ENCODE peak calls at places on chromosome 16, in seven cellular contexts. H, B, Y, G, R, Z and S are unnamed samples.

GRCh38 chr16:19410435-19411153 is 7.1 kb upstream of the TMC5 start:
- DNase-seq in H (peak), B (peak), Y (no peak), G (no peak), R (no peak), Z (no peak), S (no peak)

GRCh38 chr16:10093564-10093963 is 88.7 kb downstream of the GRIN2A start:
- DNase-seq in H (no peak), B (no peak), Y (no peak), G (no peak), R (no peak), Z (no peak), S (no peak)

GRCh38 chr16:14069818-14070217 is 1.3 kb upstream of the MRTFB start:
- DNase-seq in H (no peak), B (no peak), Y (no peak), G (no peak), R (no peak), Z (no peak), S (no peak)

GRCh38 chr16:3068486-3068885 is 3.0 kb downstream of the IL32 start:
- DNase-seq in H (no peak), B (no peak), Y (no peak), G (no peak), R (no peak), Z (no peak), S (no peak)

GRCh38 chr16:66930189-66930588 is 4.0 kb downstream of the CIAO2B start:
- DNase-seq in H (no peak), B (peak), Y (peak), G (no peak), R (peak), Z (peak), S (no peak)

GRCh38 chr16:86987746-86988670 is 329.2 kb downstream of the C16orf95 start:
- DNase-seq in H (no peak), B (no peak), Y (no peak), G (no peak), R (no peak), Z (no peak), S (no peak)

GRCh38 chr16:88785106-88785924 is at the start of gene PIEZO1:
- DNase-seq in H (peak), B (peak), Y (peak), G (no peak), R (no peak), Z (no peak), S (no peak)

GRCh38 chr16:50393461-50394214 is 24.9 kb upstream of the BRD7 start:
- DNase-seq in H (no peak), B (no peak), Y (no peak), G (no peak), R (no peak), Z (no peak), S (no peak)

GRCh38 chr16:88825146-88825545 is 13.4 kb upstream of the APRT start:
- DNase-seq in H (no peak), B (no peak), Y (no peak), G (no peak), R (no peak), Z (no peak), S (no peak)

GRCh38 chr16:49636608-49637007 is 219.3 kb downstream of the ZNF423 start:
- DNase-seq in H (no peak), B (no peak), Y (no peak), G (no peak), R (no peak), Z (no peak), S (no peak)

GRCh38 chr16:61195006-61195405 is 841.2 kb downstream of the CDH8 start:
- DNase-seq in H (no peak), B (no peak), Y (no peak), G (no peak), R (no peak), Z (no peak), S (no peak)

GRCh38 chr16:88764913-88765349 is 20.1 kb downstream of the PIEZO1 start:
- DNase-seq in H (peak), B (no peak), Y (no peak), G (no peak), R (no peak), Z (no peak), S (no peak)

GRCh38 chr16:71537643-71538042 is 11.4 kb downstream of the CHST4 start:
- DNase-seq in H (no peak), B (peak), Y (no peak), G (peak), R (peak), Z (no peak), S (peak)

GRCh38 chr16:15899538-15900100 is 11.2 kb upstream of the CEP20 start:
- DNase-seq in H (peak), B (peak), Y (no peak), G (peak), R (peak), Z (peak), S (peak)

GRCh38 chr16:87461466-87461975 is 31.3 kb downstream of the ZCCHC14 start:
- DNase-seq in H (peak), B (peak), Y (peak), G (peak), R (peak), Z (peak), S (no peak)

GRCh38 chr16:67240506-67240905 is 6.8 kb downstream of the FHOD1 start:
- DNase-seq in H (peak), B (no peak), Y (no peak), G (no peak), R (peak), Z (no peak), S (no peak)

GRCh38 chr16:64196444-64196843 is 925.4 kb downstream of the CDH11 start:
- DNase-seq in H (no peak), B (no peak), Y (no peak), G (peak), R (peak), Z (no peak), S (peak)

GRCh38 chr16:67199011-67199807 is at the start of gene ELMO3:
- DNase-seq in H (peak), B (peak), Y (no peak), G (no peak), R (no peak), Z (no peak), S (no peak)

GRCh38 chr16:86042996-86043725 is 144.2 kb downstream of the IRF8 start:
- DNase-seq in H (peak), B (no peak), Y (no peak), G (no peak), R (no peak), Z (no peak), S (no peak)

GRCh38 chr16:27370318-27370717 is 31.7 kb upstream of the IL21R start:
- DNase-seq in H (no peak), B (no peak), Y (no peak), G (no peak), R (no peak), Z (no peak), S (no peak)

GRCh38 chr16:89827383-89828198 is 684 bp upstream of the SPIRE2 start:
- DNase-seq in H (no peak), B (peak), Y (peak), G (peak), R (peak), Z (no peak), S (no peak)

GRCh38 chr16:12547608-12547922 is 256.1 kb downstream of the CPPED1 start:
- DNase-seq in H (no peak), B (no peak), Y (no peak), G (no peak), R (no peak), Z (no peak), S (no peak)
- H3K4me3 ChIP-seq in H (no peak), B (no peak), Y (no peak), G (no peak), R (no peak), Z (no peak), S (no peak)

GRCh38 chr16:72819345-72819744 is 228.6 kb downstream of the ZFHX3 start:
- DNase-seq in H (no peak), B (no peak), Y (no peak), G (peak), R (peak), Z (peak), S (no peak)

GRCh38 chr16:72814226-72814625 is 233.7 kb downstream of the ZFHX3 start:
- DNase-seq in H (no peak), B (no peak), Y (no peak), G (no peak), R (no peak), Z (peak), S (no peak)

GRCh38 chr16:72821551-72821950 is 226.4 kb downstream of the ZFHX3 start:
- DNase-seq in H (no peak), B (no peak), Y (no peak), G (no peak), R (no peak), Z (no peak), S (no peak)

GRCh38 chr16:72815348-72816318 is 232.3 kb downstream of the ZFHX3 start:
- DNase-seq in H (no peak), B (no peak), Y (no peak), G (no peak), R (no peak), Z (no peak), S (no peak)

DNA sequence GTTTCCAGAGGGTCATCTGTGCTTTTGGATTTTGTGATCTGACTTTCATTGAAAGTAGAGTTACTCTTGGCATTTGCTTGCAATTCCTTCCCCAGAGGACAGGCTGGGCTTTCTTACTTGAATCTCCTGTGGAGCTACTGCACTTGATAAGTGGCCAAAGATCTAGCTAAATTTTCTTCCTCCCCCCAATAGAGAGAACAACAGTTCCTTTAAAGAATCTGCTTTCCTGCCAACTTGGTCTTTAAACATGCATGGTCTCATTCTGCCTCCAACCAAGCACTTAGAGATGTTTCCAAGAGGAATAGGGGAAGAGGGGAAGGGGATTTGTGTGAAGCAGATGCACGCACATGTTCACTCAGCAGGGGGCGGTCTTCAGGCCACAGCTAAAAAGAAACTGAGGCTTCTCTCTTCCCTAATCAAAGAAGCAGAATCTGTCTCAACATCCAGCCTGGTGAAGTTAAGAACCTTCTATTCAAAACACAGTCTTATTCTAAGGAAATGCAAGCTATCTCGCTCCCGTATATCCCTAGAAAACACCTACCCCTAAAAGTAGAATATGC is 229.6 kb downstream of the ZFHX3 start:
- DNase-seq in H (no peak), B (no peak), Y (no peak), G (peak), R (peak), Z (no peak), S (no peak)
- TF ChIP-seq CTCF in H (no peak), B (no peak), Y (no peak), G (peak), R (no peak), Z (peak), S (no peak)

DNA sequence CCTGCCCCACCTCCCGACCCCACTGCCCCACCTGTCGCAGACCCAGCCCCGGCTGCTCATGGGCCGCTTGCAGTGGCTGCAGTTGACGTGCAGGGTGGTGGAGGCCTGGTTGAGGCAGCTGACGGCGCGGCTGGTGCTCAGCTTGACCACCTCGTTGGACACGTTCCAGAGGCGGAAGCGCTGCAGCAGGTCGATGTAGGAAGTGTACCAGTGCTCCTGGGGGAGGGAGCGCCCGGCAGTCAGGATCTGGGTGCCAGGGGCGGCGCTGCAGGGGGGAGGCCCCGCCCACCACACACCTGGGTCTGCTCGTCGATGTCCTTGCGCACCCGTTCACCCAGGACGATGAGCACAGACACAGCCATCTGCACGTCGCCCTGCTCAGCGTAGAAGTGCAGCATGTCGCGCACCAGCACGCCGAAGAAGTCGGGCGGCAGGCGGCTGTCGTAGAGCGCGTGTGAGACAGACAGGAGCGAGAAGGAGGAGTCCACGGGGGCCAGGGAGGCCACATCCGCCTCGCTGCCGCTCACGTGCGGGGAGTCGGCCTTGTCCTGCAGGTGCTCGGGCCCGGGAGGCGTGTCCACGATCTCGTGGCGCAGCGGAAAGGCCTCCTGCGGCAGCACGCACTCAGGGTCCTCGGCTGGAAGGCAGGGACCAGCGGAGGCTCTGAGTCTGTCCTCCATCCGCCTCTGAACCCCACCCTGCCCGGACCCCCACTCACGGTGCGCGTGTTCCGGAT is 995 bp upstream of the JMJD8 start:
- DNase-seq in H (no peak), B (no peak), Y (peak), G (no peak), R (no peak), Z (no peak), S (no peak)
- H3K4me3 ChIP-seq in H (peak), B (peak), Y (peak), G (no peak), R (no peak), Z (peak), S (no peak)

DNA sequence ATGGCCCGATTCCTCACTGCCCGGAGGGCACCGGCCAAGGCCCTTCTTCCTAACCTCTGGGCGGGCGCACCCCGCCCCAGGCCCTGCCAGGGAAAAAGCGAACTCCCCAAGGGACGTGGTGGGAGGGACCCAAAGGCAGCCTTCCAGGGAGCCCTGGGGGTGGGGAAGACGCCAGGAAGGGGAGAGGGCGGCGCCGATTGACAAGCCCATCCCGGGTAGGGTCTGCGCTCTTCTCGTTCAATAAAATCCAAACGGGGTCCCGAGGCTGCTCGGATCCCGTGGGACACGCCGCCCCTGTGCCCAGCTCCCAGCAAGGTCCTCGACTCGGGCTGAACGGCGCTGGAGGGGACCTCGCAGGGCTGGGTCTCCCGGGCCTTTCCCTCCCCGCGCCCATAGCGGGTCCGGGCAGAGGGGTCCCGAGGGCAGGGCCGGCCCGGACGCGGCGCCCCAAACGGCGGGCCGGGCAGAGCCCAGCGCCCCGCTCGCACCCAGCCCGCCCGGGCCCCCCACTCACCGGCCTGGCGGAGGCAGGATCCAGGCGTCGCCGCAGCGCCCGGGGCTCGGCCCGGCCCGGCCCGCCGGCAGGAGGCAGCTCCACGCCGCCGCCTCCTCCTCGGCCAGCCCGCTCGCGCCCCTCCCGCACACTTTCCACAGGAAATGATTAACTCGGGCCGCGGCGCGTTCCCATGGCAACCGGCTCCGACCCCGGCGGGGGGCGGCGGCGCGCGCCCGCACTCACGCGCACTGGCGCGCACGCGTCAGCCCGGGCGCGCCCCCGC is at the start of gene KIFC3:
- DNase-seq in H (peak), B (peak), Y (peak), G (peak), R (peak), Z (no peak), S (no peak)
- TF ChIP-seq CTCF in H (peak), B (no peak), Y (peak), G (no peak), R (no peak), Z (no peak), S (peak)

GRCh38 chr16:31458835-31459721 is at the start of gene ARMC5:
- DNase-seq in H (peak), B (peak), Y (peak), G (peak), R (peak), Z (peak), S (peak)
- H3K4me3 ChIP-seq in H (peak), B (peak), Y (peak), G (peak), R (peak), Z (peak), S (peak)